ENCODE peak calls at places on chromosomes 3 and 15, in six cellular contexts. H is breast epithelium, Z is suprapubic skin, G is stomach, O is HCT116, T is HepG2. S is an unnamed sample. For H3K4me1, the result is how much of the 10 kb centered on the place peaks cover.

GRCh38 chr3:31725568-31725967 is 192.8 kb downstream of the STT3B start:
- DNase-seq in H (no peak), Z (no peak), G (no peak), O (no peak), T (no peak), S (no peak)

GRCh38 chr3:45795882-45796765 is at the start of gene SLC6A20:
- DNase-seq in H (no peak), Z (no peak), G (peak), O (no peak), T (no peak), S (no peak)

GRCh38 chr3:112604536-112604935 is 36.4 kb downstream of the CCDC80 start:
- DNase-seq in H (no peak), Z (no peak), G (no peak), O (no peak), T (no peak), S (no peak)

GRCh38 chr15:70528270-70528706 is 235.1 kb downstream of the UACA start:
- DNase-seq in H (no peak), Z (peak), G (peak), O (peak), T (peak), S (peak)

GRCh38 chr15:33516563-33516962 is 205.8 kb downstream of the RYR3 start:
- DNase-seq in H (no peak), Z (no peak), G (no peak), O (no peak), T (no peak), S (no peak)

GRCh38 chr15:67762610-67763368 is 62.5 kb upstream of the SKOR1 start:
- DNase-seq in H (no peak), Z (no peak), G (no peak), O (no peak), T (no peak), S (no peak)

GRCh38 chr3:177498037-177498857 is 301.0 kb upstream of the TBL1XR1 start:
- DNase-seq in H (no peak), Z (no peak), G (peak), O (no peak), T (no peak), S (no peak)

GRCh38 chr3:44981751-44982150 is 5.7 kb downstream of the EXOSC7 start:
- DNase-seq in H (no peak), Z (no peak), G (no peak), O (no peak), T (no peak), S (no peak)

GRCh38 chr3:49273825-49274532 is 3.1 kb downstream of the C3orf62 start:
- DNase-seq in H (no peak), Z (no peak), G (no peak), O (no peak), T (no peak), S (no peak)

GRCh38 chr3:8713901-8714759 is 19.5 kb upstream of the CAV3 start:
- DNase-seq in H (no peak), Z (no peak), G (no peak), O (peak), T (peak), S (no peak)

GRCh38 chr3:183895296-183895695 is 10.6 kb upstream of the PARL start:
- DNase-seq in H (no peak), Z (no peak), G (no peak), O (peak), T (peak), S (no peak)

GRCh38 chr15:77617507-77618285 is 15.0 kb downstream of the LINGO1 start:
- DNase-seq in H (no peak), Z (no peak), G (no peak), O (peak), T (peak), S (no peak)

GRCh38 chr15:77497942-77498361 is 77.3 kb downstream of the HMG20A start:
- DNase-seq in H (no peak), Z (no peak), G (no peak), O (no peak), T (no peak), S (no peak)

GRCh38 chr15:84955089-84955848 is 26.4 kb upstream of the PDE8A start:
- DNase-seq in H (peak), Z (peak), G (peak), O (peak), T (peak), S (peak)

GRCh38 chr3:18062289-18063025 is 320.0 kb upstream of the TBC1D5 start:
- DNase-seq in H (no peak), Z (no peak), G (no peak), O (no peak), T (no peak), S (no peak)

GRCh38 chr3:144344925-144345548 is 373.4 kb downstream of the DIPK2A start:
- DNase-seq in H (no peak), Z (no peak), G (no peak), O (no peak), T (no peak), S (no peak)

GRCh38 chr3:43742935-43743334 is 52.2 kb downstream of the ABHD5 start:
- DNase-seq in H (no peak), Z (no peak), G (no peak), O (no peak), T (no peak), S (no peak)

DNA sequence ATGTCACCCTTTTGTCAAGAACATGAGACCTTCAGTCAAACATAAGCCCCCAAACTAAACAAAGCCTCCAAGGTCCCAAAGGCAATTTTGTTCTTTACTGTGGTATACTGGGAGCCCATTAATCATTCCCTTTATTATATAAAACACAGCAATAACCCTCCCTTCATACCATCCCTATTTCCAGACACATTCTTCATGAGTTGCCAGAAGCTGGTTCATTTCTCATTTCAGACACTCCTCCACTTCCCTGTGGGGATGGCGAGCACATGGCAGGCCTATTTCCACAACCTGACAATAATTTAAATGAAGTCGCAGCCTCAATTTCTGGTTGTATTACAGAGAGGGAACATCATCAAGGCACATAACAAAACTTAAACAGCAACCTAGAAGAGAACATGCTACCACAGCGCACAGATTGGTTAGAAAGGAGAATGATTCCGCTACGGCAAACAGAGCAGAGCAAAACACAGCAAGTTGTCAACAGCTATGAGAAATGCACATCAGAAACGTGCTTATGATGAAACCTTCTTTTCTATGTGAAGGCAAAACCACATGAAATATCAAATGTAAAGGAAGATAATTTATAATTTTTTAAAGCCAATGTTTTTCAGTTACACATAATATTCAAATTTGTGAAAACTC is 63.3 kb upstream of the ARHGEF3 start:
- DNase-seq in H (no peak), Z (no peak), G (no peak), O (no peak), T (no peak), S (no peak)
- H3K4me1 ChIP-seq in H (under half), Z (under half), G (under half), O (under half), T (under half), S (under half)

GRCh38 chr15:90001683-90002427 is 731 bp downstream of the ZNF710 start:
- DNase-seq in H (no peak), Z (peak), G (peak), O (no peak), T (peak), S (peak)

GRCh38 chr15:89998923-89999675 is 2.0 kb upstream of the ZNF710 start:
- DNase-seq in H (no peak), Z (no peak), G (no peak), O (no peak), T (no peak), S (no peak)

GRCh38 chr15:90001062-90001682 is at the start of gene ZNF710:
- DNase-seq in H (no peak), Z (no peak), G (no peak), O (no peak), T (no peak), S (peak)

GRCh38 chr15:89999676-90000174 is 1.4 kb upstream of the ZNF710 start:
- DNase-seq in H (no peak), Z (no peak), G (no peak), O (no peak), T (no peak), S (no peak)

GRCh38 chr15:90000175-90000923 is 775 bp upstream of the ZNF710 start:
- DNase-seq in H (no peak), Z (no peak), G (no peak), O (no peak), T (no peak), S (peak)
- TF ChIP-seq POLR2AphosphoS5 in H (no peak), Z (no peak), G (no peak), O (no peak), T (no peak), S (no peak)

GRCh38 chr3:37943631-37944242 is 46.8 kb upstream of the VILL start:
- DNase-seq in H (no peak), Z (no peak), G (no peak), O (no peak), T (no peak), S (no peak)
- H3K4me1 ChIP-seq in H (under half), Z (half or more), G (half or more), O (half or more), T (half or more), S (under half)

DNA sequence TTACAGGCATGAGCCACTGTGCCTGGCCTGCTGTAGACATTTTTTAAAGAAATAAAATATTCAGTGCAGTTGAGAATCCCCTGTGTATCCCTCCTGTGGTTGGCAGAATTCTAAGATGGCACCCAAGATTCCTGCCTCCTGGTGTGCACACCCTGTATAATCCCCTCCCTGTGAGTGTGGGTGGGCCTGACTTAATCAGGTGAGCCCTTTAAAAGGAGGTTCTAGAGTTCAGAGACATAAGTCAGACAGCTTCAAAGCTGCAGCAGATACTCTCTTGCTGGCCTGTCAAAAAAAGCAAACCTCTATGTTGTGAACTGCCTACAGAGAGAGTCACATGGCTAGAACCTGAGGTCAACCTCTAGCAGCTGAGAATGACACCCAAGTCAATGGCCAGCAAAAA is 7.0 kb upstream of the VIPR1 start:
- DNase-seq in H (no peak), Z (no peak), G (no peak), O (no peak), T (no peak), S (no peak)
- TF ChIP-seq POLR2AphosphoS5 in H (no peak), Z (no peak), G (no peak), O (no peak), T (no peak), S (no peak)

S was measured in spleen.